ENCODE peak calls at places on chromosomes 3 and 15, in eight cellular contexts. I is AG10803, S is retinal pigment epithelial cell, B is uterus, W is body of pancreas, F is osteoblast, P is astrocyte of the spinal cord, X is spleen. N is an unnamed sample.

GRCh38 chr3:114409291-114409690 is 115.5 kb downstream of the TIGIT start:
- DNase-seq in W (peak), I (no peak), S (no peak), X (no peak), F (no peak), P (no peak), B (no peak), N (no peak)

GRCh38 chr3:98770261-98771039 is 7.3 kb downstream of the ST3GAL6 start:
- DNase-seq in X (peak), I (no peak), P (no peak), B (no peak), W (peak), F (no peak), S (no peak), N (no peak)

GRCh38 chr3:135929670-135930069 is 35.9 kb upstream of the PPP2R3A start:
- DNase-seq in I (peak), F (peak), X (no peak), S (no peak), W (peak), P (peak), B (peak), N (no peak)

GRCh38 chr15:78672285-78673003 is 31.4 kb upstream of the CHRNB4 start:
- DNase-seq in X (peak), P (no peak), S (no peak), I (no peak), W (peak), B (no peak), F (no peak), N (no peak)

GRCh38 chr15:68268405-68268804 is 9.1 kb upstream of the FEM1B start:
- DNase-seq in W (no peak), B (no peak), I (no peak), S (no peak), X (no peak), F (no peak), P (no peak), N (no peak)

GRCh38 chr3:151330374-151330773 is 1.0 kb upstream of the P2RY13 start:
- DNase-seq in B (no peak), W (no peak), S (no peak), X (no peak), I (no peak), P (no peak), F (no peak), N (no peak)

GRCh38 chr3:70754314-70754713 is 441.9 kb upstream of the MDFIC2 start:
- DNase-seq in P (no peak), I (peak), S (no peak), X (no peak), B (no peak), F (no peak), W (no peak), N (no peak)

GRCh38 chr3:164326714-164327113 is 751.6 kb downstream of the SI start:
- DNase-seq in F (no peak), X (no peak), S (no peak), W (no peak), B (no peak), I (no peak), P (no peak), N (no peak)

GRCh38 chr15:72389231-72389630 is 8.9 kb upstream of the TMEM202 start:
- DNase-seq in X (no peak), I (no peak), F (no peak), P (no peak), B (no peak), W (peak), S (peak), N (no peak)

GRCh38 chr15:25250906-25251622 is 187.8 kb downstream of the UBE3A start:
- DNase-seq in X (peak), I (no peak), W (no peak), B (no peak), P (no peak), S (no peak), F (peak), N (peak)

GRCh38 chr3:64872385-64872784 is 184.6 kb upstream of the ADAMTS9 start:
- DNase-seq in F (no peak), B (no peak), S (no peak), P (no peak), I (no peak), X (no peak), W (no peak), N (no peak)

GRCh38 chr3:53223025-53223424 is 32.8 kb downstream of the TKT start:
- DNase-seq in I (no peak), W (no peak), F (peak), S (no peak), X (peak), B (no peak), P (no peak), N (no peak)

GRCh38 chr3:49470714-49471420 is 800 bp downstream of the DAG1 start:
- DNase-seq in B (peak), S (no peak), X (no peak), W (no peak), F (peak), P (no peak), I (no peak), N (no peak)

GRCh38 chr15:30922469-30923311 is 19.0 kb downstream of the FAN1 start:
- DNase-seq in S (peak), W (no peak), P (peak), F (peak), X (no peak), B (no peak), I (peak), N (no peak)

GRCh38 chr3:67296039-67296892 is 298.2 kb downstream of the KBTBD8 start:
- DNase-seq in I (no peak), P (no peak), W (no peak), F (no peak), S (no peak), X (no peak), B (no peak), N (no peak)

GRCh38 chr3:57068437-57069089 is 8.1 kb downstream of the SPATA12 start:
- DNase-seq in P (peak), B (peak), X (peak), S (peak), F (peak), W (peak), I (peak), N (no peak)

GRCh38 chr15:99343208-99343607 is 91.9 kb downstream of the LRRC28 start:
- DNase-seq in S (no peak), P (no peak), B (no peak), I (no peak), X (no peak), F (no peak), W (no peak), N (no peak)

GRCh38 chr3:8460815-8461482 is 40.7 kb upstream of the LMCD1 start:
- DNase-seq in B (no peak), S (no peak), I (peak), W (no peak), X (no peak), P (peak), F (peak), N (no peak)

GRCh38 chr3:147418352-147418751 is 9.2 kb downstream of the ZIC1 start:
- DNase-seq in P (no peak), S (no peak), W (no peak), F (no peak), X (no peak), B (no peak), I (no peak), N (no peak)

GRCh38 chr3:98329392-98330124 is 24.1 kb upstream of the OR5K4 start:
- DNase-seq in I (peak), P (peak), S (no peak), B (no peak), F (no peak), W (peak), X (no peak), N (no peak)

GRCh38 chr15:73712107-73712506 is 27.9 kb downstream of the CD276 start:
- DNase-seq in X (no peak), W (no peak), B (no peak), S (no peak), F (no peak), I (no peak), P (no peak), N (no peak)

GRCh38 chr3:102092617-102093466 is 243.5 kb downstream of the NFKBIZ start:
- DNase-seq in P (peak), B (no peak), S (peak), I (no peak), F (no peak), W (no peak), X (no peak), N (no peak)

GRCh38 chr15:68608206-68608843 is 29.5 kb downstream of the CORO2B start:
- DNase-seq in P (peak), X (peak), I (peak), F (peak), S (no peak), B (peak), W (peak), N (no peak)

GRCh38 chr3:23999012-23999641 is 54.0 kb downstream of the NR1D2 start:
- DNase-seq in W (peak), X (no peak), I (peak), F (peak), P (peak), B (peak), S (no peak), N (peak)

GRCh38 chr3:152183473-152183872 is 85.3 kb upstream of the MBNL1 start:
- DNase-seq in P (peak), F (no peak), S (no peak), I (no peak), X (no peak), B (peak), W (peak), N (no peak)

GRCh38 chr15:100193277-100193860 is 148.4 kb downstream of the ADAMTS17 start:
- DNase-seq in S (no peak), W (no peak), X (peak), F (no peak), I (no peak), B (no peak), P (no peak), N (peak)

GRCh38 chr3:52213901-52214300 is 11.5 kb downstream of the TLR9 start:
- DNase-seq in I (peak), W (no peak), P (no peak), S (no peak), X (no peak), F (no peak), B (no peak), N (no peak)

GRCh38 chr3:72018339-72018984 is 233.5 kb upstream of the PROK2 start:
- DNase-seq in P (no peak), I (peak), B (no peak), S (no peak), W (no peak), X (no peak), F (no peak), N (no peak)

GRCh38 chr15:33547876-33548275 is 237.1 kb downstream of the RYR3 start:
- DNase-seq in B (no peak), P (peak), F (no peak), I (peak), S (no peak), W (peak), X (no peak), N (peak)

GRCh38 chr15:80856809-80857377 is 77.7 kb downstream of the CEMIP start:
- DNase-seq in W (peak), X (no peak), S (peak), I (peak), B (peak), F (no peak), P (peak), N (no peak)

GRCh38 chr15:70451861-70452653 is 311.3 kb downstream of the UACA start:
- DNase-seq in S (no peak), W (no peak), I (no peak), X (peak), P (no peak), B (no peak), F (no peak), N (no peak)

GRCh38 chr3:12557472-12558105 is 702 bp downstream of the MKRN2 start:
- DNase-seq in B (no peak), X (no peak), I (peak), F (peak), P (peak), S (no peak), W (no peak), N (no peak)

GRCh38 chr15:72168131-72168825 is 29.3 kb downstream of the GRAMD2A start:
- DNase-seq in P (peak), X (peak), F (no peak), S (peak), I (no peak), B (no peak), W (no peak), N (no peak)

GRCh38 chr3:162073422-162073821 is 576.8 kb downstream of the OTOL1 start:
- DNase-seq in W (no peak), S (no peak), X (no peak), F (no peak), I (no peak), B (no peak), P (no peak), N (no peak)

GRCh38 chr3:138068579-138069174 is 46.7 kb downstream of the DZIP1L start:
- DNase-seq in S (peak), B (peak), P (peak), W (peak), F (peak), I (peak), X (peak), N (peak)

GRCh38 chr3:177676947-177677587 is 479.8 kb upstream of the TBL1XR1 start:
- DNase-seq in S (no peak), I (no peak), B (no peak), W (peak), F (no peak), P (peak), X (no peak), N (no peak)

GRCh38 chr15:74402873-74403589 is 30.7 kb downstream of the SEMA7A start:
- DNase-seq in B (no peak), F (peak), X (peak), I (no peak), W (no peak), P (no peak), S (no peak), N (no peak)

GRCh38 chr15:59185725-59186124 is 20.9 kb upstream of the LDHAL6B start:
- DNase-seq in B (no peak), F (no peak), P (no peak), X (no peak), S (no peak), W (no peak), I (no peak), N (no peak)
- TF ChIP-seq CTCF in B (no peak), F (no peak), P (no peak), X (no peak), S (peak), W (peak), I (no peak), N (no peak)

GRCh38 chr3:170111147-170111771 is 70.3 kb downstream of the PHC3 start:
- DNase-seq in X (no peak), F (peak), S (no peak), I (no peak), P (no peak), W (no peak), B (no peak), N (no peak)

DNA sequence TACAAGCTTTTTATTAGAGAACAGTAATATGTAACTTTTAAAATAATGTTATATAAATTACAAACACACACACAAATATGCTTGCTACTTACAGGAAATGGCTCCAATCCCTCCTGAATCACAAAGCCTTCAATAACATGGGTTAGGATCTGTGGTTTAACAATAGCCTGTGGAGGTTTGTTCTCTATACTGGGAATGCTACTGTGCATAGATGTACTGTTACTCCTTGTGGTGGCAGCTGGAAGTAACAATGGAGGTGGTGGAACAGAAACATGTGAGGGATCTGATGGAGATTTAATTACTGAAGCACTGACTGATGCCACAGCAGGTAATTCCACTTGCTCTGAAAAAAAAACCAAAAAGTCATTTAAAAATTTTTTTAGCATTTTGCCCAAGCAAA is 64.4 kb downstream of the PHC3 start:
- DNase-seq in X (no peak), W (no peak), F (no peak), P (peak), S (no peak), B (no peak), I (no peak), N (no peak)
- TF ChIP-seq CTCF in X (no peak), W (no peak), F (peak), P (peak), S (peak), B (no peak), I (peak), N (peak)

DNA sequence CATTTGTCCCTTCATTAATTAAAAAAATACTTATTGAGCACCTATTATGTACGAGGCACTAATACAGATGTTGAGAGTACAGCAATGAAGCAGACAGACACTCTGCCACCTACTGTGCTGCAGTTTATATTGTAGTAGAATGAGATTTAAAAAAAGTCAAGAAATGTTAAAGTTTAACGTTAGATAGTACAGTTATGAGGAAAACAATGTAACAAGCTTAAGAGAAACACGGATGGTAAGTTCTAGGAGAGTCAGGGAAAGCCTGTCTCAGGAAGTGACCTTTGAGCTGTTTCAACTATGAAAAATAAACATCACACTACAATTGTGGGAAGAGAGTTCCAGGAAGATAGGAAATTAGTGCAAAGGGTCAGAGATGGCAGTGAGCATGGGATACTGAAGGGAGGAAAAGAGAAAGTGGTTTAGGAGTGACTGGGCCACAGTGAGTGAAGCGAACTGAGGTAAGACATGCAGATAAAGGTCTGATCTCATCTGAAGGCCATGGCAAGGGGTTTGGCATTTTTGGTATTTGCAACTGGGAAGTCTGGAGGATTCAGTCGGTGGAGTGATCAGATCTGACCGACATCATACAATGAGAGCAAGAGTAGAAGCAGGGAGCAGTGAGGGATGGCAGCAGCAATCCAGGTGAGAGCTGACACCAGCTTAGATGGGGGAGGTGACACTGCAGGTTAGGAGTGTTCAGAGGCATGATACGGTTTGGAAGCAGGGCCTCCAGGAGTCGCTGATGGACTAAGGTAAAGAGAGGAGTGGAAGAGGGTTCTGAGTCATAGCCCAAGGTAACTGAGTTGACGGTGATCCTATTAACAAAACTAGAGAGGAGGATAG is 28.5 kb downstream of the PLSCR4 start:
- DNase-seq in B (no peak), X (no peak), S (no peak), I (no peak), F (peak), W (peak), P (peak), N (no peak)
- TF ChIP-seq CTCF in B (no peak), X (no peak), S (no peak), I (no peak), F (no peak), W (no peak), P (no peak), N (no peak)

DNA sequence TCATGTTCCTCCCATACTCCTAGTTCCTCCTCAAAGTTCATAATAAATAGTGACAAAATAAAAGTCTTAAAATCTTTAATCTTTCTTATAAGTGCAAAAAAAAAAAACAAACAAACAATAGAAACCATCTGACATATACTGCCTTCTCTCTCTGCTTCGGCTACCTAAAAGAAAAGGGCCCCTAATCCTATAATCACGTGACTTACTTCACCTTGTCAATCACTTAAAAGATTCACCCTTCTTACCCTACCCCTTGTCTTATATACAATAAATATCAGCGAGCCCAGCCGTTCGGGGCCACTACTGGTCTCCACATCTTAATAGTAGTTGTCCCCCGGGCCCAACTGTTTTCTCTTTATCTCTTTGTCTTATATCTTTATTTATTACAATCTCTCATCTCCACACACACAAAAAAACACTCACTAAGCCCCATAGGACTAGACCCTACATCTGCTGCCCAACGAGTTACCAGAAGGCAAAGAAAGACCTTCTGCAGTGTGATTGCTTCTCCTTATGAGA is 28.8 kb downstream of the MKRN3 start:
- DNase-seq in P (no peak), F (no peak), I (no peak), B (no peak), W (no peak), S (no peak), X (no peak), N (no peak)
- TF ChIP-seq CTCF in P (no peak), F (no peak), I (no peak), B (no peak), W (no peak), S (no peak), X (no peak), N (no peak)